ENCODE peak calls at places on chromosome 1, in four cellular contexts. D is brain microvascular endothelial cell, B is NB4, J is AG09309. W is an unnamed sample.

GRCh38 chr1:228312091-228312764 is 94.4 kb downstream of the TRIM11 start:
- DNase-seq in J (no peak), D (no peak), B (no peak), W (no peak)

GRCh38 chr1:160400284-160400645 is at the start of gene VANGL2:
- DNase-seq in B (peak), J (no peak), D (peak), W (no peak)

GRCh38 chr1:102365074-102365473 is 368.3 kb upstream of the OLFM3 start:
- DNase-seq in D (no peak), J (no peak), B (no peak), W (no peak)

GRCh38 chr1:167117225-167117624 is 23.4 kb downstream of the STYXL2 start:
- DNase-seq in J (no peak), B (no peak), D (no peak), W (no peak)

GRCh38 chr1:169105434-169106094 is 926 bp upstream of the ATP1B1 start:
- DNase-seq in J (no peak), B (peak), D (no peak), W (no peak)

GRCh38 chr1:171467626-171468025 is 17.7 kb upstream of the PRRC2C start:
- DNase-seq in B (no peak), D (no peak), J (no peak), W (no peak)

GRCh38 chr1:229043111-229043510 is 227.8 kb upstream of the RAB4A start:
- DNase-seq in D (no peak), J (no peak), B (peak), W (no peak)

GRCh38 chr1:227764019-227764391 is 28.8 kb downstream of the SNAP47 start:
- DNase-seq in B (no peak), J (no peak), D (no peak), W (no peak)

GRCh38 chr1:194512361-194512760 is 1325.9 kb upstream of the B3GALT2 start:
- DNase-seq in B (no peak), D (no peak), J (no peak), W (no peak)

GRCh38 chr1:235069577-235070563 is 58.8 kb downstream of the TOMM20 start:
- DNase-seq in B (no peak), J (no peak), D (no peak), W (no peak)

GRCh38 chr1:107802654-107803053 is 162.3 kb downstream of the VAV3 start:
- DNase-seq in D (no peak), B (no peak), J (no peak), W (no peak)

GRCh38 chr1:218659911-218660677 is 315.0 kb downstream of the TGFB2 start:
- DNase-seq in B (no peak), D (peak), J (no peak), W (no peak)

GRCh38 chr1:242427519-242427918 is 97.0 kb downstream of the PLD5 start:
- DNase-seq in B (no peak), J (no peak), D (no peak), W (no peak)

GRCh38 chr1:46508760-46509159 is 19.1 kb downstream of the DMBX1 start:
- DNase-seq in B (peak), D (no peak), J (no peak), W (no peak)

GRCh38 chr1:217360510-217360909 is 270.4 kb downstream of the GPATCH2 start:
- DNase-seq in B (no peak), D (no peak), J (no peak), W (no peak)

GRCh38 chr1:193629875-193630274 is 443.5 kb upstream of the B3GALT2 start:
- DNase-seq in D (peak), J (no peak), B (no peak), W (no peak)

GRCh38 chr1:3594706-3595377 is 16.5 kb downstream of the MEGF6 start:
- DNase-seq in D (no peak), J (no peak), B (no peak), W (no peak)

GRCh38 chr1:112444269-112444668 is 48.3 kb downstream of the CTTNBP2NL start:
- DNase-seq in B (no peak), J (no peak), D (peak), W (no peak)

GRCh38 chr1:196660912-196661311 is 9.1 kb downstream of the CFH start:
- DNase-seq in D (no peak), J (no peak), B (peak), W (no peak)

GRCh38 chr1:85554630-85555327 is 25.8 kb upstream of the CCN1 start:
- DNase-seq in J (no peak), B (no peak), D (no peak), W (no peak)

GRCh38 chr1:38370716-38371504 is 324.3 kb upstream of the POU3F1 start:
- DNase-seq in B (no peak), J (no peak), D (no peak), W (no peak)

GRCh38 chr1:2342384-2343022 is 48.9 kb downstream of the MORN1 start:
- DNase-seq in D (no peak), J (no peak), B (no peak), W (no peak)

GRCh38 chr1:241465673-241466072 is 53.9 kb downstream of the FH start:
- DNase-seq in J (no peak), D (no peak), B (no peak), W (no peak)

GRCh38 chr1:27137022-27137542 is 17.8 kb downstream of the SLC9A1 start:
- DNase-seq in J (no peak), D (no peak), B (peak), W (no peak)

GRCh38 chr1:203480525-203481084 is 5.0 kb downstream of the PRELP start:
- DNase-seq in J (peak), B (no peak), D (peak), W (peak)

GRCh38 chr1:187734427-187734826 is 905.7 kb downstream of the PLA2G4A start:
- DNase-seq in J (no peak), D (no peak), B (no peak), W (no peak)

GRCh38 chr1:57976218-57976617 is 552.4 kb upstream of the DAB1 start:
- DNase-seq in J (no peak), B (no peak), D (no peak), W (no peak)

GRCh38 chr1:231094421-231094820 is 54.4 kb upstream of the FAM89A start:
- DNase-seq in B (no peak), J (no peak), D (no peak), W (no peak)

GRCh38 chr1:178513278-178513983 is 522 bp downstream of the TEX35 start:
- DNase-seq in J (no peak), D (no peak), B (no peak), W (peak)

GRCh38 chr1:154328318-154329151 is 3.2 kb downstream of the ATP8B2 start:
- DNase-seq in J (no peak), D (peak), B (peak), W (no peak)

GRCh38 chr1:154330669-154331068 is 5.3 kb downstream of the ATP8B2 start:
- DNase-seq in B (no peak), J (no peak), D (no peak), W (no peak)

GRCh38 chr1:154327466-154328317 is 2.4 kb downstream of the ATP8B2 start:
- DNase-seq in J (no peak), B (peak), D (no peak), W (no peak)

GRCh38 chr1:154329551-154330131 is 4.3 kb downstream of the ATP8B2 start:
- DNase-seq in D (no peak), J (no peak), B (no peak), W (no peak)

GRCh38 chr1:154329152-154329521 is 3.8 kb downstream of the ATP8B2 start:
- DNase-seq in D (peak), B (peak), J (no peak), W (no peak)
- TF ChIP-seq CTCF in D (peak), B (peak), J (peak), W (peak)

DNA sequence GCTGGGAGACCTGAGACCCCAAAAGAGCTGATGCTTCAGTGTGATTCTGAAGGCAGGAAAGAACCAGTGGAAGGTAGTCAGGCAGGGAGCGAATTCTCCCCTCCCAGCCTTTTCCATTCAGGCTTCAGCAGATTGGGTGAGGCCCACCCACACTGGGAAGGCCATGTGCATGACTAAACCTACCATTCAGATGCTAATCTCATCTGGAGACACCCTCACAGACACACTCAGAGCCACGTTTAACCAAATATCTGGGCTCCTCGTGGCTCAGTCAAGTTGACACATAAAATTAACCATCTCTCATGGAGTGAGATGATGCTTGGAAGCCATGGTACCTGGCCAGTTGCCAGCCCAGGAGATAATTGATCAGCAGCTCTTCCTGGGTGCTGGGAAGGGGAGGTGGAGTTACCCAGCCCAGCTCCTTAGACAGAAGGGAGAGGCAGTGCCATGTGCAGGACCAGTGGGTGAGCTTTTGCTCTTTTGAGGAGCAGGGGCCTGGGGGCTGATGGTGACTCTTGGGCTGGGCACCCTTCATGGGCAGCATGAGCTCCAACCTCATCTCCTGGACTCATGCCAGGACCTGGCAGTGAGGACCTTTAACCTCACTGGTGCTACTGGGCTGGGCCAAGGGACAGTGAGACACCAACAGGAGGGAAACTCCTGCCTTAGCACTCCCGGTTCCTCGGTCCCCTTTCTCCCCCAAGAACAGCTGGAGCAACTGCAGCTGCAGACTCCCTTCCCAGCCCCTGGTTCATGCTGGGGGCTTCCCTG is 89.0 kb upstream of the ACTL8 start:
- DNase-seq in B (no peak), J (no peak), D (no peak), W (no peak)
- TF ChIP-seq CTCF in B (no peak), J (no peak), D (no peak), W (no peak)

GRCh38 chr1:5619469-5619868 is 372.8 kb downstream of the NPHP4 start:
- DNase-seq in J (no peak), D (no peak), B (no peak), W (no peak)

GRCh38 chr1:5621692-5622091 is 370.5 kb downstream of the NPHP4 start:
- DNase-seq in B (no peak), D (no peak), J (no peak), W (no peak)

GRCh38 chr1:5620418-5620817 is 371.8 kb downstream of the NPHP4 start:
- DNase-seq in D (no peak), B (no peak), J (no peak), W (no peak)

GRCh38 chr1:5622412-5622811 is 369.8 kb downstream of the NPHP4 start:
- DNase-seq in D (no peak), J (no peak), B (no peak), W (no peak)

DNA sequence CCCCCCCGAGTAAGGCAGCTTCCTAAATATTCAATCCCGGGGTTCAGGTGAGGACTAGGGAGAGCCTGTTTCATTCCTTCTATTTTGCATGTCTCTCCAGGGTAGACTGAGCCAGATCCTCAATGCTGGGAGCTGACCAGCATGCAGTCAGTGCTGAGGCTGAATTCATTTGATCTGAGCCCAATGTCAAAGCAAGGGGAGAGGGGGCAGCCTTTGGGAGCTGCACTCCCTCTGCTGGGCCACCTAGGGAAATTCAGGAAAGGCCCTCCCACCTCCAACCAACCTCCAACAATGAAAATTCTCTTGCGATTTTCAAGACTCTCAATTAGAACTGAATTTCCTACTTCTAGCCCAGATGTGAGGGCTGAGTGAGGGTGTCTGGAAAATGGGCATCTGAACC is 371.2 kb downstream of the NPHP4 start:
- DNase-seq in D (no peak), J (no peak), B (peak), W (no peak)
- TF ChIP-seq CTCF in D (no peak), J (no peak), B (peak), W (no peak)

GRCh38 chr1:105608713-105609112 is 1447.8 kb upstream of the PRMT6 start:
- DNase-seq in B (peak), D (peak), J (no peak), W (peak)
- TF ChIP-seq CTCF in B (no peak), D (peak), J (peak), W (peak)

W was measured in AG09319.